ENCODE peak calls at places on chromosome 19, in eight cellular contexts. J is T-helper 1 cell; G is globus pallidus; Y is activated T-helper 1 cell treated with anti-CD3 and anti-CD28 coated beads, Interleukin-12 subunit alpha, Interleukin-12 subunit beta, Interleukin-2, Interleukin-4 antibody, amounts not matched to agents 30 ng/mL and 10 ng/mL and 1 ng/mL, durations not matched to agents 14 hours and 24 hours and 36 hours; T is activated CD4-positive, alpha-beta T cell treated with anti-CD3 and anti-CD28 coated beads, Interleukin-2, amount 10 ng/mL, durations not matched to agents 7 days and 5 days; Q is stimulated activated CD4-positive, alpha-beta T cell treated with anti-CD3 and anti-CD28 coated beads, Interleukin-15, amount 100 ng/mL, for 1 hour; O is endodermal cell; Z is kidney tubule cell. L is an unnamed sample.
A peak's percentile ranks its signal among the peaks of the same experiment; 100 is the strongest.

GRCh38 chr19:54287456-54287855 is 6.5 kb upstream of the LILRB2 start:
- DNase-seq in Y (no peak), J (no peak), O (no peak), Q (no peak), T (no peak), G (no peak), Z (peak; percentile 35), L (no peak)

GRCh38 chr19:17703823-17704463 is 15.3 kb upstream of the MAP1S start:
- DNase-seq in O (peak; percentile 91), Z (peak; percentile 13), T (peak; percentile 73), Y (peak; percentile 50), Q (peak; percentile 69), G (peak; percentile 40), J (peak; percentile 48), L (no peak)

GRCh38 chr19:54191671-54192453 is 754 bp downstream of the TSEN34 start:
- DNase-seq in J (peak; percentile 43), G (no peak), Y (no peak), Z (no peak), T (peak; percentile 28), Q (no peak), O (no peak), L (no peak)

GRCh38 chr19:2221250-2221831 is 14.8 kb downstream of the PLEKHJ1 start:
- DNase-seq in Z (no peak), O (no peak), J (no peak), Y (no peak), G (no peak), Q (no peak), T (no peak), L (no peak)

GRCh38 chr19:3201911-3202310 is 16.2 kb downstream of the NCLN start:
- DNase-seq in J (no peak), Q (no peak), Y (no peak), T (no peak), O (no peak), Z (no peak), G (no peak), L (no peak)

GRCh38 chr19:1102407-1103106 is 1.2 kb upstream of the GPX4 start:
- DNase-seq in T (no peak), O (no peak), G (no peak), Q (peak; percentile 50), J (peak; percentile 77), Y (peak; percentile 39), Z (peak; percentile 99), L (peak; percentile 98)

GRCh38 chr19:37867831-37868230 is 38.6 kb downstream of the WDR87 start:
- DNase-seq in T (no peak), O (no peak), G (no peak), Q (no peak), Z (no peak), Y (no peak), J (no peak), L (no peak)

GRCh38 chr19:926595-927043 is 784 bp downstream of the ARID3A start:
- DNase-seq in O (peak; percentile 73), T (no peak), Z (peak; percentile 29), G (peak; percentile 42), J (peak; percentile 46), Y (no peak), Q (no peak), L (no peak)

GRCh38 chr19:6214881-6215541 is 64.8 kb downstream of the MLLT1 start:
- DNase-seq in G (no peak), O (no peak), T (no peak), Q (no peak), Z (no peak), J (no peak), Y (no peak), L (no peak)

GRCh38 chr19:12139309-12139708 is 841 bp downstream of the ZNF20 start:
- DNase-seq in Q (no peak), Y (no peak), T (no peak), J (no peak), O (no peak), Z (no peak), G (no peak), L (no peak)

GRCh38 chr19:40266912-40267600 is 18.1 kb downstream of the AKT2 start:
- DNase-seq in J (no peak), Q (no peak), Y (no peak), O (no peak), Z (no peak), T (no peak), G (no peak), L (no peak)

GRCh38 chr19:10871711-10872550 is 578 bp downstream of the CARM1 start:
- DNase-seq in J (peak; percentile 35), O (peak; percentile 71), Y (no peak), T (peak; percentile 28), Z (peak; percentile 39), G (peak; percentile 31), Q (peak; percentile 22), L (no peak)

GRCh38 chr19:5961969-5962945 is 15.7 kb downstream of the RANBP3 start:
- DNase-seq in G (peak; percentile 58), T (peak; percentile 90), O (no peak), J (peak; percentile 89), Q (no peak), Y (peak; percentile 74), Z (peak; percentile 53), L (no peak)

GRCh38 chr19:48403606-48404005 is 10.1 kb downstream of the GRIN2D start:
- DNase-seq in Q (no peak), Y (peak; percentile 28), J (peak; percentile 50), O (peak; percentile 90), G (peak; percentile 39), Z (peak; percentile 61), T (peak; percentile 65), L (no peak)

GRCh38 chr19:5642204-5642603 is 19.3 kb downstream of the SAFB start:
- DNase-seq in Q (no peak), O (no peak), Z (no peak), G (no peak), T (no peak), J (no peak), Y (no peak), L (no peak)

GRCh38 chr19:1256646-1257474 is 8.5 kb downstream of the MIDN start:
- DNase-seq in Y (no peak), Q (no peak), O (no peak), T (no peak), G (no peak), J (no peak), Z (no peak), L (no peak)

GRCh38 chr19:31099470-31100190 is 249.6 kb downstream of the TSHZ3 start:
- DNase-seq in O (no peak), T (no peak), Y (no peak), J (no peak), G (no peak), Q (no peak), Z (no peak), L (no peak)

GRCh38 chr19:42111384-42111783 is 20.9 kb downstream of the POU2F2 start:
- DNase-seq in Z (peak; percentile 60), T (no peak), G (no peak), O (no peak), Y (no peak), Q (no peak), J (no peak), L (no peak)

GRCh38 chr19:2523630-2524311 is 47.8 kb downstream of the GADD45B start:
- DNase-seq in Z (peak; percentile 35), Q (no peak), G (no peak), J (no peak), O (no peak), Y (no peak), T (no peak), L (no peak)

GRCh38 chr19:10915511-10916091 is 12.8 kb downstream of the YIPF2 start:
- DNase-seq in Q (no peak), T (no peak), O (no peak), Y (no peak), Z (peak; percentile 80), G (no peak), J (no peak), L (no peak)

GRCh38 chr19:50384685-50385535 is 763 bp downstream of the POLD1 start:
- DNase-seq in Y (no peak), Z (peak; percentile 37), G (no peak), Q (no peak), J (no peak), O (no peak), T (no peak), L (no peak)

GRCh38 chr19:18203408-18203862 is 407 bp downstream of the RAB3A start:
- DNase-seq in Q (no peak), Z (no peak), T (peak; percentile 59), Y (no peak), G (peak; percentile 64), J (peak; percentile 68), O (no peak), L (no peak)

GRCh38 chr19:29843180-29844051 is 31.6 kb downstream of the CCNE1 start:
- DNase-seq in T (peak; percentile 24), Q (no peak), Z (peak; percentile 10), J (peak; percentile 25), O (peak; percentile 71), Y (no peak), G (peak; percentile 18), L (no peak)

GRCh38 chr19:14576363-14576762 is 4.5 kb upstream of the NDUFB7 start:
- DNase-seq in G (no peak), Q (no peak), Y (no peak), Z (no peak), T (no peak), J (no peak), O (no peak), L (no peak)

GRCh38 chr19:13173129-13173737 is 23.0 kb downstream of the IER2 start:
- DNase-seq in J (no peak), Y (no peak), O (no peak), Z (no peak), T (no peak), G (no peak), Q (no peak), L (no peak)

GRCh38 chr19:53294786-53295441 is 27.4 kb upstream of the VN1R4 start:
- DNase-seq in Q (no peak), J (no peak), Y (no peak), T (no peak), O (peak; percentile 64), Z (no peak), G (no peak), L (no peak)

GRCh38 chr19:46016426-46017094 is 6.3 kb downstream of the PGLYRP1 start:
- DNase-seq in O (peak; percentile 96), J (peak; percentile 82), Q (peak; percentile 73), T (peak; percentile 81), G (peak; percentile 78), Z (peak; percentile 75), Y (peak; percentile 74), L (no peak)

GRCh38 chr19:33311326-33311682 is 9.0 kb upstream of the CEBPA start:
- DNase-seq in Y (no peak), G (no peak), T (no peak), Q (no peak), J (peak; percentile 12), O (peak; percentile 55), Z (no peak), L (no peak)

GRCh38 chr19:31349160-31349881 is at the start of gene TSHZ3:
- DNase-seq in G (peak; percentile 42), T (peak; percentile 54), Z (peak; percentile 32), Y (peak; percentile 40), O (peak; percentile 89), Q (no peak), J (peak; percentile 42), L (no peak)

GRCh38 chr19:28242317-28242927 is 970.5 kb downstream of the UQCRFS1 start:
- DNase-seq in Y (peak; percentile 26), O (peak; percentile 81), T (peak; percentile 59), Q (no peak), G (peak; percentile 42), Z (peak; percentile 45), J (peak; percentile 7), L (no peak)

GRCh38 chr19:32810452-32810851 is 59.1 kb downstream of the SLC7A9 start:
- DNase-seq in G (no peak), O (no peak), Y (no peak), Z (no peak), Q (no peak), T (no peak), J (no peak), L (no peak)

GRCh38 chr19:13195678-13196077 is 45.5 kb downstream of the IER2 start:
- DNase-seq in Z (peak; percentile 83), O (peak; percentile 93), T (peak; percentile 55), Q (peak; percentile 39), G (no peak), J (peak; percentile 57), Y (peak; percentile 32), L (no peak)

GRCh38 chr19:45531349-45531748 is 24.1 kb downstream of the VASP start:
- DNase-seq in O (no peak), T (no peak), Z (no peak), Q (no peak), G (no peak), J (no peak), Y (no peak), L (no peak)

GRCh38 chr19:56639217-56639616 is 3.7 kb upstream of the SMIM17 start:
- DNase-seq in O (no peak), T (peak; percentile 21), Q (no peak), Y (no peak), J (no peak), Z (no peak), G (peak; percentile 5), L (no peak)